ENCODE peak calls at places on chromosomes 13 and 19, in five cellular contexts. J is left lung, F is fibroblast of the aortic adventitia, M is GM12878, H is progenitor cell of endocrine pancreas. C is an unnamed sample.

GRCh38 chr13:99228737-99229691 is 28.4 kb downstream of the UBAC2 start:
- DNase-seq in J (no peak), F (peak), M (peak), H (no peak), C (no peak)

GRCh38 chr19:53868091-53868891 is 608 bp downstream of the MYADM start:
- DNase-seq in J (peak), F (peak), M (no peak), H (no peak), C (peak)

GRCh38 chr19:55418185-55418584 is 10.6 kb upstream of the UBE2S start:
- DNase-seq in J (peak), F (peak), M (no peak), H (peak), C (no peak)

GRCh38 chr13:22049384-22049783 is 378.5 kb downstream of the FGF9 start:
- DNase-seq in J (no peak), F (no peak), M (no peak), H (no peak), C (no peak)

GRCh38 chr19:32392946-32393345 is 12.6 kb upstream of the DPY19L3 start:
- DNase-seq in J (no peak), F (no peak), M (no peak), H (no peak), C (no peak)

GRCh38 chr19:38977445-38978314 is 2.1 kb upstream of the FBXO17 start:
- DNase-seq in J (no peak), F (no peak), M (peak), H (no peak), C (no peak)

GRCh38 chr19:16645140-16645539 is 14.8 kb downstream of the SMIM7 start:
- DNase-seq in J (no peak), F (no peak), M (no peak), H (no peak), C (no peak)

GRCh38 chr19:45311640-45312039 is 11.0 kb downstream of the CKM start:
- DNase-seq in J (no peak), F (no peak), M (no peak), H (no peak), C (no peak)

GRCh38 chr19:42277821-42278809 is 9.1 kb downstream of the CIC start:
- DNase-seq in J (no peak), F (peak), M (no peak), H (no peak), C (no peak)

GRCh38 chr13:40024578-40024952 is 369.1 kb downstream of the COG6 start:
- DNase-seq in J (no peak), F (no peak), M (no peak), H (no peak), C (no peak)

GRCh38 chr19:47161876-47162489 is 31.3 kb downstream of the SAE1 start:
- DNase-seq in J (no peak), F (peak), M (no peak), H (no peak), C (no peak)

GRCh38 chr13:93169980-93170379 is 56.6 kb upstream of the GPC6 start:
- DNase-seq in J (no peak), F (peak), M (no peak), H (no peak), C (no peak)

GRCh38 chr19:28500319-28500718 is 712.6 kb downstream of the UQCRFS1 start:
- DNase-seq in J (no peak), F (no peak), M (no peak), H (no peak), C (no peak)

GRCh38 chr19:5913739-5914357 is at the start of gene CAPS:
- DNase-seq in J (peak), F (peak), M (no peak), H (no peak), C (no peak)

GRCh38 chr19:3276341-3276799 is 51.9 kb downstream of the CELF5 start:
- DNase-seq in J (peak), F (no peak), M (no peak), H (peak), C (peak)

GRCh38 chr19:8609210-8610040 is 1.1 kb downstream of the ADAMTS10 start:
- DNase-seq in J (peak), F (peak), M (no peak), H (peak), C (peak)

GRCh38 chr19:45569619-45570421 is 14.8 kb downstream of the OPA3 start:
- DNase-seq in J (peak), F (peak), M (no peak), H (peak), C (peak)

GRCh38 chr19:29942404-29943261 is 594 bp downstream of the URI1 start:
- DNase-seq in J (peak), F (peak), M (no peak), H (peak), C (peak)
- TF ChIP-seq CTCF in J (no peak), F (no peak), M (no peak), H (no peak), C (no peak)

DNA sequence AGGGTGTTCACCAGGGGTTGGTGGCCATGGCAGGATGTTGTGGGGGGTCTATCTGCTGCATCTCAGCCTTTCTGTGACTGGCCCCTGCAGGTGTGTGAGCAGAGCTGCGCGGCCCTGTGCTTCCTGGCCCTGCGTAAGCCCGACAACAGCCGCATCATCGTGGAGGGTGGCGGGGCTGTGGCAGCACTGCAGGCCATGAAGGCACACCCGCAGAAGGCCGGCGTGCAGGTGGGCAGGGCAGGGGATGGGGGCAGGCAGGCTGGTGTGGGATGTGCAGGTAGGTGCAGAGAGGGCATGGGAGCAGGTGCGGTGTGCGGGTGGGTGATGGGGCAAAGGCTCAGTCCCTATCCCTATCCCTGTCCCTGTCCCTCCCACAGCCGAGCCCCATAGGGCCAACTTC is 8.1 kb upstream of the SLC25A42 start:
- DNase-seq in J (no peak), F (no peak), M (no peak), H (no peak), C (no peak)
- TF ChIP-seq CTCF in J (no peak), F (no peak), M (no peak), H (no peak), C (no peak)

GRCh38 chr13:113862766-113863510 is 938 bp downstream of the GAS6 start:
- DNase-seq in J (peak), F (peak), M (no peak), H (no peak), C (peak)

GRCh38 chr13:113861433-113862030 is 2.3 kb downstream of the GAS6 start:
- DNase-seq in J (no peak), F (no peak), M (no peak), H (no peak), C (no peak)

GRCh38 chr13:113864303-113864890 is 521 bp upstream of the GAS6 start:
- DNase-seq in J (no peak), F (peak), M (no peak), H (no peak), C (peak)

GRCh38 chr13:113862191-113862765 is 1.6 kb downstream of the GAS6 start:
- DNase-seq in J (no peak), F (no peak), M (no peak), H (no peak), C (peak)

DNA sequence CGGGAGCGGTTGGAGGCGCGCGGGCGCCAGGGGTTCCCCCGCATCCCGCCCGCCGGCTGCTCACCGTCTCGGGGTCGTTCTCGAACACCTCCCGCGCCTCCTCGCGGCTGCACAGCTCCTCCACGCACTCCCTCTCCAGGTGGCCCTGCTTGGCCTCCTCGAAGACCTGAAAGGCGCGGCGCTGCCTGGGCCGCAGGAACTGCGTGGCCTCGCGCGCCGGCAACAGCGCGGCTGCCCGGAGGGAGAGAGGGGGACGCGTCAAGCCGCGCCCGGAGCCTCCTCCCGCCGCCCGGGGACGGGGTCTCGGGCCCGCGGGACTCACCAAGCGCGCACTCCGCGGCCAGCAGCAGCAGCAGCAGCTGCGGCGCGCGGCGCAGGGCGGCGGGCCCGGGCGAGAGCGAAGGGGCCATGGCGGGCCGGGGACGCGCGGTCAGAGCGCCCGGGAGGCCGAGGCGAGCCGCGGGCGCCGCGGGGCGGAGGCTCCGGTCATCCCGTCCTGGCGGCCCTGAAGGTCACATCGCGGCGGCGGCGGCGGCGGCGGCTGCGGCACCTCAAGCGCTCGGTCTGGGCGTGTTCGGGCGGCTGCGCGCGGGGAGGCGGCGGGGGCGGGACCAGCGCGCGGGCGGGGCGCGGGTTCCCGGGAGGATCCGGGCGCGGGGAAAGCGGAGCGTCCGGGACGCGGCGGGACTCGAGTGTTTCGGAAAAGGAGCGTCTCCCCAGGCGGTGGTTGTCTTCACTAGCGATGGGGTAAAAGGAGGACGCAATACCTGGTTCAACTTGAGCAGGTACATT is at the start of gene GAS6:
- DNase-seq in J (no peak), F (peak), M (no peak), H (peak), C (peak)
- TF ChIP-seq CTCF in J (no peak), F (no peak), M (no peak), H (no peak), C (no peak)

GRCh38 chr19:4536798-4537197 is 1.8 kb upstream of the PLIN5 start:
- DNase-seq in J (no peak), F (no peak), M (no peak), H (no peak), C (no peak)

GRCh38 chr19:4537953-4538600 is 1.8 kb downstream of the LRG1 start:
- DNase-seq in J (no peak), F (no peak), M (no peak), H (no peak), C (no peak)

GRCh38 chr19:4533835-4534424 is 1.1 kb downstream of the PLIN5 start:
- DNase-seq in J (no peak), F (no peak), M (no peak), H (no peak), C (no peak)

GRCh38 chr19:4533334-4533733 is 1.7 kb downstream of the PLIN5 start:
- DNase-seq in J (no peak), F (no peak), M (no peak), H (no peak), C (no peak)

DNA sequence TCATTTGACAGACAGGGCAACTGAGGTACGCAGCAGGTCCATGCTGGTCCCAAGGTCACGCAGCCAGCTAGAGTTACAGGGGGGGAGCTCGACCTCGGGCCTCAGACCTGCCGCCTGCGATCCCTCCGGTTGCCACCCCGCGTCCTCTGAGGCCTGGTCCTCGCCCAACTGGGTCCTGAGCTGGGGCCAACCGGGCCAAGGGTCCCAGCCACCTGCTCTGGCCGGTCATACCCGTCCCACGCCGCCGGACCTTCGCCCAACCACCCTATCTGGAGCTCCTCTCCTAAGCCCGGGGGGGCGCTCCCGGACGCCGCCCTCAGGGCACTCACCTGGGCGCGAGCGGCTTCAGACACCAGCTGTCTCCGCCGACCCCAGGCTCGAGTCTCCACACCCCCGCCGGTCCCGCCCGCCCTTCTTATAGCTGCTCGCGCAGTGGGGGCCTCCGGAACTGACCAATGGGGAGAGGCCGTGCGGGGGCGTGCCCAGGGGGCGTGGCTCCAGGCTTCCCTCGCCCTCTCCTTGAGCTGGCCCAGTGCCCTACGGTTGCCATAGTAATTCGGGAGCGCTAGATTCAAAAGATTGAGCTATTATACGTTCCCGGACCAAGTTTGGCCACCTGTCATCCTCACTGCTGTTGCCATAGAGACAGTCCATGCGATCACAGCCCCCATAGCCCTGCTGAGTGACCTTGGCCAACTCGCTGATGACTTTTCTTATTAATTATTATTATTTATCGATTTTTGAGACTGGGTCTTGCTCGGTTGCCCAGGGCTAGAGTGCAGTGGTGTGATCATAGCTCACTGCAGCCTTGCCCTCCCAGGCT is at the start of gene PLIN5:
- DNase-seq in J (peak), F (peak), M (peak), H (peak), C (no peak)
- TF ChIP-seq CTCF in J (no peak), F (no peak), M (no peak), H (peak), C (no peak)

GRCh38 chr13:84605927-84606326 is 723.7 kb upstream of the SLITRK1 start:
- DNase-seq in J (no peak), F (no peak), M (no peak), H (no peak), C (no peak)
- TF ChIP-seq CTCF in J (no peak), F (no peak), M (no peak), H (peak), C (no peak)

DNA sequence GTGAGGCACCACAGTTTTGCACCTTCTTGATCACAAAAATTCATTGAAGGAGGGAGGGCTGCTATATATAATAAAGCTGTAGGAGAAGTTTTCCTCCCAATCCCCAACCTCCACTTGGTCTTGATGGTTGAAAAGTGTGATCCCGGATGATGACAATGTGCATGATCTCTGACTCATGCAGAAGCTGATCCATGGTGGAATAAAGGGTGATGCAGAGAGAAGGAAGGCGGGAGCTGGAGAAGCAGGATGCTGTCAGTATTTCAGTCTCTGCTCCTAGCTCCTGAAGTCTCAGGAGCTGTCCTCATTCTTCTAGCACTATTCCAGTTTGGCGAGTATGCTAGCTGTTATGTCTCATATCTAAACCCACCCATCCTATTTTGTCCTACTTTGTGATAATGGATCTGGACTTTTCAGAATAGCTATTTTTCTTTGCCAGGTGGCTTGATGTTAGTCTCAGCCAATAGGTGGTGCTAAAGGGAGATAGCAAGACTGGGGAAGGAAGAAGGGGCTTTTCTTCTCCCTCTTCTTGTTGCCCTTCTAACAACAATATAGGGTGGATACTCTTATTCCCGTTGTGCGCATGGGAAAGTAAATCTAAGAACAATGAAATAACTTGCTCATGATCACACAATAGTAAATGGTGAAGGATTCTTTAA is 65.6 kb upstream of the HTR2A start:
- DNase-seq in J (no peak), F (peak), M (no peak), H (no peak), C (no peak)
- TF ChIP-seq CTCF in J (no peak), F (peak), M (peak), H (peak), C (no peak)

GRCh38 chr13:43472980-43473379 is 313.8 kb downstream of the ENOX1 start:
- DNase-seq in J (no peak), F (peak), M (no peak), H (no peak), C (no peak)

GRCh38 chr13:43469791-43470190 is 317.0 kb downstream of the ENOX1 start:
- DNase-seq in J (no peak), F (no peak), M (no peak), H (no peak), C (no peak)

GRCh38 chr13:43470610-43471009 is 316.2 kb downstream of the ENOX1 start:
- DNase-seq in J (no peak), F (no peak), M (no peak), H (no peak), C (no peak)

GRCh38 chr13:43473437-43473836 is 313.3 kb downstream of the ENOX1 start:
- DNase-seq in J (no peak), F (peak), M (no peak), H (no peak), C (no peak)

DNA sequence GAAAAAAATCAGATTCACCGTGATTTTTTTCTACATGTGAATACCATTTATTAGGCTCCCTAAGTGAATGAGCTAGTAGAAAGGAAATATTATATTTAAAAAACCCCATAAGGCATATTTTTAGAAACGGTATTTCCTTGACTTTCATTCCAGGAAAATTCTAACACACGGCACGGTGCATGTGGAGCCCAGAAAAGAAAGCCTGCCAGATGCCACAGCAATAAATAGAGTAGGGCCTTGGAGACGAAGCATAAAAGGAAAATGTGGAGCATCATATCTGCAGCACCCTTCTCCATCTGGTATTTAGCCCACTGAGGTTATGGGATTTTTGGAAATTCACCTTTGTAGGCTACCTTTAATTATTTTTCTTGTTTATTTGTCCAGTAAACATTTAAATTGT is 314.4 kb downstream of the ENOX1 start:
- DNase-seq in J (no peak), F (no peak), M (no peak), H (no peak), C (no peak)
- TF ChIP-seq CTCF in J (no peak), F (no peak), M (no peak), H (no peak), C (no peak)